ENCODE peak calls at places on chromosomes 2 and 18, in seven cellular contexts. C, W, X, P, G, B and I are unnamed samples.

GRCh38 chr2:173101687-173102086 is 26.0 kb downstream of the MAP3K20 start:
- DNase-seq in C (no peak), W (no peak), X (no peak), P (peak), G (no peak), B (no peak), I (no peak)

GRCh38 chr2:86239745-86240144 is 40.5 kb downstream of the MRPL35 start:
- DNase-seq in C (no peak), W (no peak), X (no peak), P (no peak), G (no peak), B (no peak), I (no peak)

GRCh38 chr18:75588412-75588811 is 160.9 kb upstream of the SMIM21 start:
- DNase-seq in C (no peak), W (no peak), X (no peak), P (no peak), G (no peak), B (no peak), I (no peak)

GRCh38 chr2:225002656-225003045 is 39.6 kb downstream of the DOCK10 start:
- DNase-seq in C (no peak), W (no peak), X (no peak), P (peak), G (no peak), B (no peak), I (no peak)

GRCh38 chr2:220424561-220424960 is 797.1 kb downstream of the SLC4A3 start:
- DNase-seq in C (no peak), W (no peak), X (no peak), P (no peak), G (no peak), B (no peak), I (no peak)

GRCh38 chr2:206565666-206566065 is 76.6 kb upstream of the FAM237A start:
- DNase-seq in C (no peak), W (no peak), X (no peak), P (no peak), G (no peak), B (no peak), I (no peak)

GRCh38 chr2:36729067-36729466 is 32.6 kb downstream of the VIT start:
- DNase-seq in C (no peak), W (no peak), X (no peak), P (no peak), G (no peak), B (no peak), I (no peak)

GRCh38 chr2:226673314-226673723 is 126.3 kb downstream of the IRS1 start:
- DNase-seq in C (no peak), W (no peak), X (no peak), P (no peak), G (no peak), B (no peak), I (no peak)

GRCh38 chr2:120512321-120512710 is 166.4 kb downstream of the INHBB start:
- DNase-seq in C (no peak), W (no peak), X (no peak), P (no peak), G (no peak), B (no peak), I (no peak)

GRCh38 chr18:75350440-75350839 is 77.1 kb downstream of the SMIM21 start:
- DNase-seq in C (no peak), W (no peak), X (no peak), P (no peak), G (no peak), B (no peak), I (no peak)

GRCh38 chr2:231664727-231665126 is 43.6 kb upstream of the PTMA start:
- DNase-seq in C (no peak), W (no peak), X (no peak), P (no peak), G (no peak), B (no peak), I (no peak)

DNA sequence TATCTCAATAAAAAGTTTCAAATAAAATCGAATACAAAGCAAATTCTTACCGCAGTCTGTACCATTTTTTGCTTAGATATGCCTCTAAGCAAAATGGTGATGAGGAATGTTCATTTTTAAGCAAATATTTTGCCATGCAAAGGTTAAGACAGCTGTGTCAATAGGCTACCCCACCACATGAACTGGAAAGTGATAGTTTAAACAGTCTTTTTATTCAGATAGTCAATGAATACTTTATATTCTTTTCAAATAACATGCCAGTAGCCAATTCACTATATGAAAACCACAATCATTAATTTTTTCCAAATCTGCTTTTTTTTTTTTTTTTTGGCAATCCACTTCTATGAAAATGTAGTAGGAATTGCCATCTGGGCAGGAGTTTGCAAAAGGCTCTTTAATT is 69.4 kb downstream of the SLC40A1 start:
- DNase-seq in C (no peak), W (no peak), X (no peak), P (no peak), G (no peak), B (no peak), I (no peak)
- TF ChIP-seq TAF1 in C (no peak), W (no peak), X (no peak), P (no peak), G (no peak), B (no peak), I (no peak)

GRCh38 chr2:11420190-11420589 is 45.8 kb downstream of the E2F6 start:
- DNase-seq in C (no peak), W (no peak), X (no peak), P (no peak), G (no peak), B (no peak), I (no peak)

GRCh38 chr2:11421863-11422490 is 44.0 kb downstream of the E2F6 start:
- DNase-seq in C (no peak), W (no peak), X (peak), P (no peak), G (no peak), B (no peak), I (no peak)

GRCh38 chr2:11417946-11418585 is 47.9 kb downstream of the E2F6 start:
- DNase-seq in C (no peak), W (peak), X (peak), P (no peak), G (no peak), B (no peak), I (no peak)

GRCh38 chr2:11420671-11421070 is 45.3 kb downstream of the E2F6 start:
- DNase-seq in C (no peak), W (no peak), X (no peak), P (no peak), G (no peak), B (no peak), I (no peak)

GRCh38 chr2:11419781-11420180 is 46.2 kb downstream of the E2F6 start:
- DNase-seq in C (no peak), W (no peak), X (no peak), P (no peak), G (no peak), B (no peak), I (no peak)
- TF ChIP-seq POLR2AphosphoS5 in C (no peak), W (no peak), X (no peak), P (no peak), G (no peak), B (no peak), I (no peak)

GRCh38 chr2:181686566-181687185 is 6.4 kb upstream of the NEUROD1 start:
- DNase-seq in C (no peak), W (no peak), X (no peak), P (no peak), G (no peak), B (no peak), I (no peak)

GRCh38 chr2:181683518-181684453 is 3.5 kb upstream of the NEUROD1 start:
- DNase-seq in C (no peak), W (peak), X (no peak), P (no peak), G (peak), B (peak), I (no peak)

GRCh38 chr2:181685150-181685688 is 4.9 kb upstream of the NEUROD1 start:
- DNase-seq in C (no peak), W (no peak), X (no peak), P (no peak), G (no peak), B (peak), I (no peak)

GRCh38 chr2:181682795-181683517 is 2.6 kb upstream of the NEUROD1 start:
- DNase-seq in C (no peak), W (no peak), X (no peak), P (no peak), G (no peak), B (no peak), I (no peak)

DNA sequence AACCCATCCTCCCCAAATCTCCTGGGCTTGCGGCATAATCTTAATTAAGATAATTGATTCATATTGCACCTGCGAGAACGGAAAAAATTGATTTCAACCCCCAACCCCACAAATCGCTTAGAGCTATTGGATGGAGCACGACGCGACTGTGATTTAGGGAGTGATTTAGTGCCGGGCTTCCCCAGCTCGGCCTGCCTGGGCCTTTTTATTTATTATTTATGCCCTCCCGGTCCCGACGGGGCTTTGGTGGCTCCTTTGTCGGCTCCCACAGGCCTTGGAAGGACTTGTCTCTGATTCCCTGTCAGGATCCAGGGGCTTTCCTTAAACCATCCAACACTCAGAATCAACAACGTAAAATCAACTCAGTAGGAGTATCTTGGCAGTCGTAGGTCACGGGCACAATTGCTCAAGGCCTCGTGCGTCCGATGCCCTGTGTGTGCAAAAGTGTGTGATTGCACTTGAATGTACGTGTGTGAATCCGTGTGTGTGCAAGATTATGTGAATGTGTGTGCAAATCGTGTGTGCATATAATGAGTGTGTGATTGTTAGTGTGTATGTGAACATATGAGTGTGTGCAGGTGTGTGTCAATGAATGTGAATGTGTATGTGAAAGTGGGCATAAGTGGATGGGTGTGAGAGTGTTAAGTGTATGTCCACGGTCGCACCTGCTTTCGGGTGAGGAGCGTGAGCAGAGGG is 4.3 kb upstream of the NEUROD1 start:
- DNase-seq in C (no peak), W (no peak), X (no peak), P (no peak), G (no peak), B (no peak), I (no peak)
- TF ChIP-seq TAF1 in C (no peak), W (no peak), X (no peak), P (no peak), G (no peak), B (no peak), I (no peak)

GRCh38 chr2:84290537-84290936 is 168.5 kb downstream of the SUCLG1 start:
- DNase-seq in C (no peak), W (peak), X (no peak), P (no peak), G (no peak), B (no peak), I (no peak)
- TF ChIP-seq POLR2AphosphoS5 in C (no peak), W (no peak), X (no peak), P (no peak), G (no peak), B (no peak), I (no peak)

DNA sequence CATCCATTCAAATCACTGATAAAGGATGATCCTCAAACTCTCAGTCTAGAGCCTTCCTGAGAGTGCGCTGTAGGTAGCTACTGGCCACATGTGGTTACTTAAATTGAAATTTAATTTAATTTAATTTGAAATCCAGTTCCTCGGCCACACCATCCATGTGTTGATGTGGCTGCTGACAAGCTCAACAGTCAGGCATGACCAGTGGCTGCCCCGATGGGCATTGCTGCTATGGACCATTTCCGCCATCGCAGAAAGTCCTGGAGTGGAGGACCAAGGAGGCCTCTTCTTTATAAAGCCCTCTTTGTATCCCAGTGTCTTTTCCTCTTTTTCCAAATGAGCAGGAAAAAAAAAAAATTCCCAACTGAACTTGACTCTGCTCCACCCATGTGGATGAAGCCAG is 100.6 kb downstream of the HDAC4 start:
- DNase-seq in C (no peak), W (no peak), X (no peak), P (no peak), G (no peak), B (no peak), I (no peak)
- TF ChIP-seq TAF1 in C (no peak), W (no peak), X (no peak), P (no peak), G (no peak), B (no peak), I (no peak)

DNA sequence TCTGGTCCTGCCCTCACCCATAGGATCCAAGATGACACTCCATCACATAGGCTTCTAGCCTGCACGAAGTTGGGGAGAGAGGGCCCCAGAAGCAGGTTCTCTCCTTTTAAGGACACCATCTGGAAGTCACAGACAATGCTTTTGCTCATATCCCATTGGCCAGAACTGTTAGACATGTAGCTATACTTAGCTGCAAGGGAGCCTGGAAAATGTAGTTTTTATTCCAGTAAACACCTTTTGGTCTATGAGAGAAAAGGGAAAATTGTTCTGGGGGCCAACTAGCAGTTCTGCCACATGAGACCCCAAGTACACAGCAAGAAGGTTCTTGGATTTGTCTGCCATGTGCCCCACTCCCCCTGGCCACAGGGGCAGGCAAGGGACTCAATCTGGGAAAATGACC is 206.1 kb downstream of the ZFP36L2 start:
- DNase-seq in C (no peak), W (no peak), X (no peak), P (no peak), G (no peak), B (no peak), I (no peak)
- TF ChIP-seq POLR2AphosphoS5 in C (no peak), W (no peak), X (no peak), P (no peak), G (no peak), B (no peak), I (no peak)